ENCODE peak calls at places on chromosomes 3 and 15, in four cellular contexts. Q, S, U and V are unnamed samples. For H3K4me1, the result is how much of the 10 kb centered on the place peaks cover.

GRCh38 chr3:62873672-62874397 is 1.4 kb downstream of the CADPS start:
- DNase-seq in U (peak), Q (no peak), S (no peak), V (peak)

GRCh38 chr3:62672988-62673313 is 202.3 kb downstream of the CADPS start:
- DNase-seq in Q (no peak), S (no peak), U (no peak), V (no peak)

GRCh38 chr3:32815812-32816438 is 1.9 kb upstream of the TRIM71 start:
- DNase-seq in S (no peak), Q (no peak), U (no peak), V (no peak)

GRCh38 chr3:70108072-70108471 is 108.5 kb downstream of the SAMMSON start:
- DNase-seq in Q (no peak), U (no peak), S (peak), V (peak)

GRCh38 chr3:150793641-150794040 is 30.7 kb upstream of the SIAH2 start:
- DNase-seq in U (no peak), S (no peak), Q (no peak), V (no peak)

GRCh38 chr3:17466028-17466427 is 276.4 kb downstream of the TBC1D5 start:
- DNase-seq in U (no peak), S (peak), Q (no peak), V (no peak)

GRCh38 chr15:43085921-43086320 is 19.9 kb downstream of the UBR1 start:
- DNase-seq in U (no peak), Q (no peak), S (peak), V (no peak)

GRCh38 chr15:44101944-44102343 is 93.1 kb downstream of the FRMD5 start:
- DNase-seq in Q (no peak), U (no peak), S (peak), V (no peak)

GRCh38 chr3:148924572-148924971 is 59.5 kb downstream of the CPA3 start:
- DNase-seq in Q (no peak), U (no peak), S (peak), V (no peak)

GRCh38 chr15:40293905-40294895 is 11.3 kb upstream of the ANKRD63 start:
- DNase-seq in U (no peak), Q (no peak), S (no peak), V (no peak)

GRCh38 chr3:42653560-42654330 is at the start of gene ZBTB47:
- DNase-seq in S (peak), U (peak), Q (no peak), V (peak)

GRCh38 chr3:140505256-140505655 is 172.6 kb upstream of the TRIM42 start:
- DNase-seq in Q (peak), U (no peak), S (peak), V (no peak)

DNA sequence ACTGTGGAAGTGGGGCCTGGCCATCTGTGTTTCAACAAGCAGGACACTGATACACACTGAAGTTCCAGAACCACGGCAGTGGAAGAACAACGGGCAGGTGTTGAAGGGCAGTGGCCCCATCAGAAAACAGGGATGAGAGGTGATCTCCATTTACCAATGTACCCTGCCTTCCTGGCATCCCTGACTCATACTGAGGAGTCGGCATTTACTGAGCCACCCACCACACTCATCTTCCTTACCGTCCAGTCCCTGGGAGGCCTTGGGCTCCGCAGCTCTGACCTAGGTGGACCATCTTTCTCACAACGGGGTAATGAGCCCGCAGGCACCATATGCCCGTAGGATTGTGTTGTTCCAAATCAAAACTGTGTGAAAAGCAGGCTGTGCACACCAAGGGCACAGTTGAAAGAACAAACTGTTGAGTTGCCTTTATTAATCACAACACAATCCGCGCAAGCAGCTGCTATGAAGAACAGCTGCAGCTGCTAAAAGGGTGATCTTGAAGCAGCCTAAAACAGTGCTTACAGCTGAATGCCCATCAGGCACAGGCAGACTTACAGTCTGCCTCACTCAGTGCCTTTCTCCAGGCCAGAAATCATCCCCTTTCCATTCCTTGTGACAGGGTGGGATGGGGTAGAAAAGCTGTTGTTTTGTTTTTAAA is 12.9 kb downstream of the MB21D2 start:
- DNase-seq in U (no peak), Q (no peak), S (no peak), V (no peak)
- H3K4me1 ChIP-seq in U (under half), Q (under half), S (under half), V (under half)

GRCh38 chr15:36230741-36231140 is 348.7 kb upstream of the CDIN1 start:
- DNase-seq in S (no peak), Q (no peak), U (no peak), V (no peak)

GRCh38 chr15:36239509-36239908 is 339.9 kb upstream of the CDIN1 start:
- DNase-seq in S (no peak), Q (no peak), U (no peak), V (no peak)

GRCh38 chr15:36232491-36232890 is 346.9 kb upstream of the CDIN1 start:
- DNase-seq in Q (no peak), U (no peak), S (no peak), V (no peak)

GRCh38 chr15:36234743-36235142 is 344.7 kb upstream of the CDIN1 start:
- DNase-seq in S (no peak), Q (no peak), U (no peak), V (no peak)

GRCh38 chr15:36235173-36235572 is 344.3 kb upstream of the CDIN1 start:
- DNase-seq in U (no peak), Q (no peak), S (no peak), V (no peak)
- H3K27ac ChIP-seq in U (no peak), Q (no peak), S (no peak), V (no peak)

DNA sequence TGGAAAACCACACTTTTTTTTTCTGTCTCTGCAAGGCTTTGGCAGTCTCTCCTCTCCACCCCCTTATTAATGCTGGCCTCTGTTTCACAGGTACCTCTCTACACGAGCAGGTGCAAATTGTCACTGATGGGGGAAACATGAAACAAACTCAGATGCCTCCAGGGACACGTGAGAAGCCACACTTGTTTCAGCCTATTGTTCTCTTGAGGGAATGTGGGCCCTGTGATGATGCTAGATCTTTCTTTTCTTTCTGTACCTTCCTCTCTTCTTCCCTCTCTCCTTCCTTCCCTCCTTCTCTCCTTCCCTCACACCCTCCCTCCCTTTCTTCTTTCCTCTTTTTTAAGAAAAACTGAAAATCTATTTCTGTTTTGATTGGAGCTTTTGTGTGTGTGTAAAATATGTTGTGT is 5.7 kb upstream of the BLM start:
- DNase-seq in U (no peak), S (no peak), Q (no peak), V (no peak)
- H3K4me1 ChIP-seq in U (under half), S (under half), Q (under half), V (under half)

GRCh38 chr15:77605582-77605981 is 27.1 kb downstream of the LINGO1 start:
- DNase-seq in Q (no peak), S (no peak), U (no peak), V (no peak)

GRCh38 chr15:77608774-77609173 is 23.9 kb downstream of the LINGO1 start:
- DNase-seq in S (no peak), U (no peak), Q (no peak), V (no peak)

GRCh38 chr15:77607894-77608261 is 24.8 kb downstream of the LINGO1 start:
- DNase-seq in Q (no peak), U (no peak), S (peak), V (no peak)

GRCh38 chr15:77606142-77607034 is 26.3 kb downstream of the LINGO1 start:
- DNase-seq in Q (no peak), U (no peak), S (peak), V (no peak)

DNA sequence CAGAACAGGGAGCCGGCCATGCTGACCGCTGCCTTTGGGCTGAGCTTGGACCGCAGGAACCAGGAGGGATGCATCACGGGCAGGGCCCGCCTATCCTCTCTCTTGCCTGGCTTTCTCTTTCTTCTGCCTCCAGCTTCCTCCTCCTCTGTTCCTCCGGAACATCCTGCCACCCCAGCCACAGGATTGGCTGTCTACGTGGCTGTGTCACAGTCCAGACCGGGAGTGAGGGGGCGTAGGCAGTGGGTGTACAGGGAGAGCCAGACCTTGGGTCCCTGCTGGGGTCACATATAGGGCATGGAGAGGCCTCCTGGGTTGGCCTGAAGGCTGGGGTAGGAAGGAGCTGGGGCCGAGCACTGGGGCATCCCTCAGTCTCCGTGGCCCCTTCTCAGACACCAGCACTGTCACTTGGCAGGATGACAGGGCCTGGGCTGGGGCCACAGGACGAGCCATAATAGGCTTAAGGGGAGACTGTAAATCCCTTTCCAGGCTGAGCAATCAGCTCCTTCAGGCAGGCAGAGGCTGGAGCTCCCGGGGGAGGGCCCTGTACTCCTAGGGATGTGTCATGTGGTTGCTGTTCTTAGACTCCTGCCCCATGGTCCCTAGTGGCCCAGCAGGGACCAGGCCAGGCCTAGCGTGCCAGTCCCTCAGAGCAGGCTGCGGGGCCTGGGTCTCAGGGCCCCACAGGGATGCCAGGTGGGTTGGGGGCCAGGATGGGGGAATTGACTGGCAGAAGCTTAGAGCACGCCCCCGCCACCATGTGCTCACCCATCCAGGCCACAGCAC is 25.4 kb downstream of the LINGO1 start:
- DNase-seq in U (peak), Q (no peak), S (peak), V (no peak)
- H3K27ac ChIP-seq in U (no peak), Q (peak), S (peak), V (no peak)

DNA sequence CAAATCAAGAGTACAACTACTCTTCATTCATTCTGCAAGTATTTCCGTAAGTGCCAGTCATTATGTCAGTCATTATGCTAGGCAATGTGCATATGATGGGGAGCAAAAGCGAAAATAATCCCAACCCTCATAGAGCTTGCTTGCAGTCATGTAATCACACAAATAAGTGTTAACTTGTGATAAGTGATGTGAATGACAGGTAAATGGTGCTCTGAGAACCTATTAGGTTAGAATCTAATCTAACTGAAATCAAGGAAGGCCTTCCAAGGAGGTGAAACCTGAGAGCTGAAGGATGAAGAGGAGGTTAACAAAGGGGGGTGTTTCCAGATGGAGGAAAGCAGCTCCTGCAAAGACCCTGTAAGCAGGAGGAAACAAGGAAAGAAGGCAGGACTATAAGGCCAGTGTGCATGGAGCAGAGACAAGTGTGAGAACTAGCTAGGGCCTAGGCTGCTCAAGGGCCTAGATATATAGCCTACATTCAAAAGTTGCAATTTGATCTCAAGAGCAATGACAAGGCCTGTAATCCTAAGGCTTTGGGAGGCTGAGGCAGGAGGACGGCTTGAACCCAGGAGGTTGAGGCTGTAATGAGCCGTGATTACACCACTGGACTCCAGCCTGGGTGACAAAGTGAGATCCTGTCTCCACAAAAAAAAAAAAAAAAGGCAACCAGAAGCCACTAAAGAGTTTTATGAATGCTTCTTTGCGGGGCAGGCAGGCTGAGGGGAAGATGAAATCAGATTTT is 5.3 kb downstream of the PTPN9 start:
- DNase-seq in U (no peak), S (no peak), Q (no peak), V (no peak)
- H3K4me1 ChIP-seq in U (half or more), S (under half), Q (under half), V (under half)

DNA sequence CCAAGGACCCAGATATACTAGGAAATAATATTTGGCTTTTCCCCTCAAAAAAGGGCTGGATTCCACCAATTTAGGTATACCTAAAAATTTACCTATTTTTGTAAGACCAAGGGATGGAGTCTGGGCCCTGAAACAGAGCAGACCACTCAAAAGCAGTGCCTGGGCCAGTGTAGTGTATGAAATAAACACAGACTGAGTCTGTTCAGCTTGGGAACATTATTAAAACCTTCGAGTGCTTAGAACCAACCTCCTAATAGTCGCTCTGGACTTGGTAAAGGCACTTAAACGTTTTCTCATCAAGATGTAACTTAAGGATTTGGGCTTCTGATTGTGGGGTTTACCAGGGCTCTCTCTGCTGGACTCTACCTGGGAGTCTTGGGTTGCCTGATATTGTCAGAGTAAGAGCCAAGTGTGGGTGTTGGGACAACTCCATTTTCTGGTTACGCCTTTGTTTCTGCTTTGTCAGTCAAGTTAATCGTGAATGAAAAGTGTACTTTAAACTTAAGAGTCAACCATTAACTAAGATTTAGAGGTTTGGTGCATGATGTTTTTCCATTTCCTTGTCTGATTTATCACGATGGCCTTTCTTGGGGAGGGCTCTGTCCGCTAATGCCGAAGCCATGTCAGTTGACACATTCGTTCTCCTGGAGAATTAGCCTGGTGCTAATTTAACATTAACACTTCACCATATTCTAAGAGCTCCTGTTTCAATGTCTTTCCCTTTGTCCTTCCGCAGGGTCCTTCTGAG is 221.0 kb upstream of the TPM1 start:
- DNase-seq in U (no peak), Q (no peak), S (no peak), V (peak)
- H3K27ac ChIP-seq in U (no peak), Q (no peak), S (no peak), V (peak)